ENCODE peak calls at places on chromosome 5, in ten cellular contexts. One of them, this sample, is unnamed.

GRCh38 chr5:71899865-71900342 is 180.8 kb downstream of the CARTPT start:
- DNase-seq in heart right ventricle: peak; percentile 22
- DNase-seq in left lung: no peak
- DNase-seq in PC-3: peak; percentile 59
- DNase-seq in tibial nerve: no peak
- DNase-seq in neural progenitor cell: no peak
- DNase-seq in A549: no peak
- DNase-seq in hepatocyte: peak; percentile 40
- DNase-seq in neuronal stem cell: no peak
- DNase-seq in cardiac muscle cell: no peak
- DNase-seq in this sample: no peak

GRCh38 chr5:74336286-74336685 is 304.2 kb downstream of the ENC1 start:
- DNase-seq in heart right ventricle: no peak
- DNase-seq in left lung: no peak
- DNase-seq in PC-3: no peak
- DNase-seq in tibial nerve: no peak
- DNase-seq in neural progenitor cell: peak; percentile 37
- DNase-seq in A549: no peak
- DNase-seq in hepatocyte: no peak
- DNase-seq in neuronal stem cell: no peak
- DNase-seq in cardiac muscle cell: peak; percentile 30
- DNase-seq in this sample: no peak

GRCh38 chr5:93359958-93360305 is 221.1 kb downstream of the NR2F1-AS1 start:
- DNase-seq in heart right ventricle: no peak
- DNase-seq in left lung: no peak
- DNase-seq in PC-3: no peak
- DNase-seq in tibial nerve: no peak
- DNase-seq in neural progenitor cell: no peak
- DNase-seq in A549: no peak
- DNase-seq in hepatocyte: no peak
- DNase-seq in neuronal stem cell: no peak
- DNase-seq in cardiac muscle cell: no peak
- DNase-seq in this sample: no peak

GRCh38 chr5:19625562-19625961 is 362.4 kb downstream of the CDH18 start:
- DNase-seq in heart right ventricle: no peak
- DNase-seq in left lung: no peak
- DNase-seq in PC-3: no peak
- DNase-seq in tibial nerve: no peak
- DNase-seq in neural progenitor cell: no peak
- DNase-seq in A549: no peak
- DNase-seq in hepatocyte: no peak
- DNase-seq in neuronal stem cell: no peak
- DNase-seq in cardiac muscle cell: no peak
- DNase-seq in this sample: no peak

GRCh38 chr5:67364381-67364970 is 167.9 kb upstream of the CD180 start:
- DNase-seq in heart right ventricle: no peak
- DNase-seq in left lung: no peak
- DNase-seq in PC-3: no peak
- DNase-seq in tibial nerve: no peak
- DNase-seq in neural progenitor cell: no peak
- DNase-seq in A549: no peak
- DNase-seq in hepatocyte: no peak
- DNase-seq in neuronal stem cell: no peak
- DNase-seq in cardiac muscle cell: no peak
- DNase-seq in this sample: no peak

GRCh38 chr5:89471556-89471955 is 588.6 kb upstream of the MEF2C start:
- DNase-seq in heart right ventricle: no peak
- DNase-seq in left lung: no peak
- DNase-seq in PC-3: no peak
- DNase-seq in tibial nerve: no peak
- DNase-seq in neural progenitor cell: no peak
- DNase-seq in A549: no peak
- DNase-seq in hepatocyte: no peak
- DNase-seq in neuronal stem cell: no peak
- DNase-seq in cardiac muscle cell: no peak
- DNase-seq in this sample: no peak

GRCh38 chr5:36686881-36687280 is 80.5 kb downstream of the SLC1A3 start:
- DNase-seq in heart right ventricle: no peak
- DNase-seq in left lung: no peak
- DNase-seq in PC-3: no peak
- DNase-seq in tibial nerve: no peak
- DNase-seq in neural progenitor cell: no peak
- DNase-seq in A549: no peak
- DNase-seq in hepatocyte: no peak
- DNase-seq in neuronal stem cell: no peak
- DNase-seq in cardiac muscle cell: no peak
- DNase-seq in this sample: no peak

GRCh38 chr5:135138116-135138850 is 104.3 kb upstream of the PITX1 start:
- DNase-seq in heart right ventricle: no peak
- DNase-seq in left lung: no peak
- DNase-seq in PC-3: peak; percentile 54
- DNase-seq in tibial nerve: no peak
- DNase-seq in neural progenitor cell: no peak
- DNase-seq in A549: no peak
- DNase-seq in hepatocyte: peak; percentile 53
- DNase-seq in neuronal stem cell: no peak
- DNase-seq in cardiac muscle cell: no peak
- DNase-seq in this sample: no peak

GRCh38 chr5:124951105-124951504 is 204.7 kb upstream of the ZNF608 start:
- DNase-seq in heart right ventricle: no peak
- DNase-seq in left lung: no peak
- DNase-seq in PC-3: no peak
- DNase-seq in tibial nerve: no peak
- DNase-seq in neural progenitor cell: no peak
- DNase-seq in A549: no peak
- DNase-seq in hepatocyte: no peak
- DNase-seq in neuronal stem cell: no peak
- DNase-seq in cardiac muscle cell: no peak
- DNase-seq in this sample: no peak

GRCh38 chr5:124951676-124952075 is 205.2 kb upstream of the ZNF608 start:
- DNase-seq in heart right ventricle: no peak
- DNase-seq in left lung: no peak
- DNase-seq in PC-3: no peak
- DNase-seq in tibial nerve: no peak
- DNase-seq in neural progenitor cell: no peak
- DNase-seq in A549: no peak
- DNase-seq in hepatocyte: no peak
- DNase-seq in neuronal stem cell: no peak
- DNase-seq in cardiac muscle cell: no peak
- DNase-seq in this sample: no peak

GRCh38 chr5:124952079-124952478 is 205.6 kb upstream of the ZNF608 start:
- DNase-seq in heart right ventricle: no peak
- DNase-seq in left lung: no peak
- DNase-seq in PC-3: no peak
- DNase-seq in tibial nerve: no peak
- DNase-seq in neural progenitor cell: no peak
- DNase-seq in A549: no peak
- DNase-seq in hepatocyte: no peak
- DNase-seq in neuronal stem cell: no peak
- DNase-seq in cardiac muscle cell: no peak
- DNase-seq in this sample: no peak

GRCh38 chr5:124954784-124955183 is 208.3 kb upstream of the ZNF608 start:
- DNase-seq in heart right ventricle: no peak
- DNase-seq in left lung: no peak
- DNase-seq in PC-3: no peak
- DNase-seq in tibial nerve: no peak
- DNase-seq in neural progenitor cell: no peak
- DNase-seq in A549: no peak
- DNase-seq in hepatocyte: no peak
- DNase-seq in neuronal stem cell: no peak
- DNase-seq in cardiac muscle cell: no peak
- DNase-seq in this sample: no peak

GRCh38 chr5:124952566-124952965 is 206.1 kb upstream of the ZNF608 start:
- DNase-seq in heart right ventricle: no peak
- DNase-seq in left lung: no peak
- DNase-seq in PC-3: no peak
- DNase-seq in tibial nerve: no peak
- DNase-seq in neural progenitor cell: no peak
- DNase-seq in A549: no peak
- DNase-seq in hepatocyte: no peak
- DNase-seq in neuronal stem cell: no peak
- DNase-seq in cardiac muscle cell: no peak
- DNase-seq in this sample: no peak
- H3K27ac ChIP-seq in heart right ventricle: no peak overlapping the region
- H3K27ac ChIP-seq in left lung: no peak overlapping the region
- H3K27ac ChIP-seq in PC-3: no peak overlapping the region
- H3K27ac ChIP-seq in tibial nerve: no peak overlapping the region
- H3K27ac ChIP-seq in neural progenitor cell: no peak overlapping the region
- H3K27ac ChIP-seq in A549: no peak overlapping the region
- H3K27ac ChIP-seq in hepatocyte: no peak overlapping the region
- H3K27ac ChIP-seq in neuronal stem cell: no peak overlapping the region
- H3K27ac ChIP-seq in cardiac muscle cell: no peak overlapping the region
- H3K27ac ChIP-seq in this sample: no peak overlapping the region

GRCh38 chr5:124180523-124181461 is 565.6 kb downstream of the ZNF608 start:
- DNase-seq in heart right ventricle: no peak
- DNase-seq in left lung: no peak
- DNase-seq in PC-3: no peak
- DNase-seq in tibial nerve: no peak
- DNase-seq in neural progenitor cell: peak; percentile 34
- DNase-seq in A549: no peak
- DNase-seq in hepatocyte: peak; percentile 41
- DNase-seq in neuronal stem cell: no peak
- DNase-seq in cardiac muscle cell: no peak
- DNase-seq in this sample: no peak
- H3K4me1 ChIP-seq in heart right ventricle: peaks cover 5% of the 10 kb centered on the region
- H3K4me1 ChIP-seq in left lung: no peaks in the 10 kb centered on the region
- H3K4me1 ChIP-seq in PC-3: no peaks in the 10 kb centered on the region
- H3K4me1 ChIP-seq in tibial nerve: no peaks in the 10 kb centered on the region
- H3K4me1 ChIP-seq in neural progenitor cell: peaks cover 20% of the 10 kb centered on the region
- H3K4me1 ChIP-seq in A549: no peaks in the 10 kb centered on the region
- H3K4me1 ChIP-seq in hepatocyte: peaks cover 4% of the 10 kb centered on the region
- H3K4me1 ChIP-seq in neuronal stem cell: no peaks in the 10 kb centered on the region
- H3K4me1 ChIP-seq in cardiac muscle cell: no peaks in the 10 kb centered on the region
- H3K4me1 ChIP-seq in this sample: no peaks in the 10 kb centered on the region

DNA sequence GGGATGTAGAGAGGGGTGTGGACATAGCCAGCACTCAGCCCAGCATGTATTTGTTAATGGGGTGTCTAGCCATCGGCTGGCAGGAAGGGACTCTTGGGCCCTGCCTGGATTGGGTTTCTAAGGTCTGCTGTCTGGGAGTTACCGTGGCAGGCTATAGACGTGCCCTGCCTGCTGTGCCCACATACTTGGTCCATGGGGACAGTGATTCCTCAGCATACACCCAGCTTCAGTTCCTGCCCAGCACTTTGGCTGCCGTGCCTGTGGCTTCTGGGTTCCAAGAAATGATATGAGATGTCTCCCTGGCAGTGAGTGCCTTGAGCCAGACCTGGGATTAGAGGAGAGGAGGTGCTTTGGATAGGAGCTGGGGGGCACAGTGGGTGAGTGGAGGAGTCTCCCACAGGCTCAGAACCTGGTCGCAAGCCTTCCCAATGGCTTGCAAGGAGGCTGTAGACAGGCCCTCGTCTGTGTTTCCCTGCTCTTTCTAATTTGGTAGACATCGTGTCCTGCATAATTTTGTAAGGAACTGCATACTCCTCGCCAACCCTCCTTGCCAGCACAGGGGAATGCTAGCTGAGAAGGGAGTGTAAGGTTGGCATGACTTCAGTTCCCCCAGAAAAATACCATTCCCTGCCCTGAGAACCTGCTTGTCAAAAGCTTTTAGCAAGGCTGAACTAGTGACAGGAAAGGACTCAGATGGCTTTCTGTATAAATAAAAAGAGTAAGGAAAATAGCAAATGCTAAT is 287.9 kb downstream of the ZSWIM6 start:
- DNase-seq in heart right ventricle: no peak
- DNase-seq in left lung: no peak
- DNase-seq in PC-3: no peak
- DNase-seq in tibial nerve: no peak
- DNase-seq in neural progenitor cell: no peak
- DNase-seq in A549: no peak
- DNase-seq in hepatocyte: no peak
- DNase-seq in neuronal stem cell: no peak
- DNase-seq in cardiac muscle cell: no peak
- DNase-seq in this sample: no peak
- H3K27ac ChIP-seq in heart right ventricle: no peak overlapping the region
- H3K27ac ChIP-seq in left lung: no peak overlapping the region
- H3K27ac ChIP-seq in PC-3: no peak overlapping the region
- H3K27ac ChIP-seq in tibial nerve: peak overlapping the region; percentile 55
- H3K27ac ChIP-seq in neural progenitor cell: no peak overlapping the region
- H3K27ac ChIP-seq in A549: peak overlapping the region; percentile 82
- H3K27ac ChIP-seq in hepatocyte: no peak overlapping the region
- H3K27ac ChIP-seq in neuronal stem cell: no peak overlapping the region
- H3K27ac ChIP-seq in cardiac muscle cell: no peak overlapping the region
- H3K27ac ChIP-seq in this sample: no peak overlapping the region

GRCh38 chr5:151081426-151082273 is 816 bp upstream of the TNIP1 start:
- DNase-seq in heart right ventricle: no peak
- DNase-seq in left lung: no peak
- DNase-seq in PC-3: peak; percentile 64
- DNase-seq in tibial nerve: peak; percentile 65
- DNase-seq in neural progenitor cell: no peak
- DNase-seq in A549: no peak
- DNase-seq in hepatocyte: peak; percentile 86
- DNase-seq in neuronal stem cell: no peak
- DNase-seq in cardiac muscle cell: peak; percentile 85
- DNase-seq in this sample: no peak

GRCh38 chr5:151082274-151082902 is 1.6 kb upstream of the TNIP1 start:
- DNase-seq in heart right ventricle: no peak
- DNase-seq in left lung: no peak
- DNase-seq in PC-3: peak; percentile 24
- DNase-seq in tibial nerve: no peak
- DNase-seq in neural progenitor cell: peak; percentile 65
- DNase-seq in A549: peak; percentile 73
- DNase-seq in hepatocyte: peak; percentile 59
- DNase-seq in neuronal stem cell: peak; percentile 17
- DNase-seq in cardiac muscle cell: peak; percentile 54
- DNase-seq in this sample: peak; percentile 77

GRCh38 chr5:151080620-151081425 is at the start of gene TNIP1:
- DNase-seq in heart right ventricle: peak; percentile 98
- DNase-seq in left lung: peak; percentile 95
- DNase-seq in PC-3: peak; percentile 94
- DNase-seq in tibial nerve: peak; percentile 82
- DNase-seq in neural progenitor cell: peak; percentile 87
- DNase-seq in A549: peak; percentile 88
- DNase-seq in hepatocyte: peak; percentile 94
- DNase-seq in neuronal stem cell: peak; percentile 68
- DNase-seq in cardiac muscle cell: peak; percentile 91
- DNase-seq in this sample: peak; percentile 87

GRCh38 chr5:151078490-151079262 is 2.2 kb downstream of the TNIP1 start:
- DNase-seq in heart right ventricle: no peak
- DNase-seq in left lung: no peak
- DNase-seq in PC-3: no peak
- DNase-seq in tibial nerve: no peak
- DNase-seq in neural progenitor cell: no peak
- DNase-seq in A549: no peak
- DNase-seq in hepatocyte: no peak
- DNase-seq in neuronal stem cell: no peak
- DNase-seq in cardiac muscle cell: no peak
- DNase-seq in this sample: no peak

DNA sequence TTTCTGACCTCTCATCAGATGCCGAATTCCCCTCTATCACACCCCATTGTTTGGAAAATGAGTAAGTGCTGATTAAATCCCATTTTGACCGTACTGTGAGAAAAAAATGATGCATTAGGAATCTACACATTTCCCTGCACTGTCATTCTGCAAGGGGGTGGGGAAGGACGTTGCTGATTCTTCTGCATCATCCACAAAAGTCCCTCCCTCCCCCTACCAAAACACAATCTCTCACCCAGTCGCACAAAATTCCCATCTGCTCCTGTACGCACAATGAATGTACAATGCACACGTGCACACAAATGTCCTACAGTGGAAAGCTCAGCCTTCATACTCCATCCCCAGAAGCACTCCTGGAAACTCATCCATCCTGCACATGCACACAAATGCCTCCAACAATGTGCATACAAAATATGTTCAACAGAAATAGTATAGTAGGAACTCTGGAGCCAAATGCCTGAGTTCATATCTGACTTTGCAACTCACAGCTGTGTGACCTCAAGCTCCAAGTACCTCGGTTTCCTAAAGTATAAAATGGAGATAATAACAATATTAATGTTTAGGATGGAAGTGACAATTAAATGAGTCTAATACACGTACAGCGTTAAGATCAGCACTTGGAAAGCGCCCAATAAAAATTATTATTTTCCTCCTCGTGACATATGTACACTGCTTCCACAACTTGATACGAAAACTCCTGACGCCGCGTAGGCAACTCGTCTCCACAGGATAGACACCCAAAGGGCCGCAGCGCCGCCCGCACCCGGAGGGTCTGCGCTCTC is 805 bp downstream of the TNIP1 start:
- DNase-seq in heart right ventricle: no peak
- DNase-seq in left lung: no peak
- DNase-seq in PC-3: peak; percentile 77
- DNase-seq in tibial nerve: no peak
- DNase-seq in neural progenitor cell: no peak
- DNase-seq in A549: peak; percentile 54
- DNase-seq in hepatocyte: no peak
- DNase-seq in neuronal stem cell: no peak
- DNase-seq in cardiac muscle cell: no peak
- DNase-seq in this sample: no peak
- H3K4me1 ChIP-seq in heart right ventricle: peaks cover 58% of the 10 kb centered on the region
- H3K4me1 ChIP-seq in left lung: peaks cover 90% of the 10 kb centered on the region
- H3K4me1 ChIP-seq in PC-3: peaks cover 84% of the 10 kb centered on the region
- H3K4me1 ChIP-seq in tibial nerve: no peaks in the 10 kb centered on the region
- H3K4me1 ChIP-seq in neural progenitor cell: peaks cover 10% of the 10 kb centered on the region
- H3K4me1 ChIP-seq in A549: peaks cover 72% of the 10 kb centered on the region
- H3K4me1 ChIP-seq in hepatocyte: peaks cover 31% of the 10 kb centered on the region
- H3K4me1 ChIP-seq in neuronal stem cell: no peaks in the 10 kb centered on the region
- H3K4me1 ChIP-seq in cardiac muscle cell: peaks cover 15% of the 10 kb centered on the region
- H3K4me1 ChIP-seq in this sample: peaks cover 3% of the 10 kb centered on the region

This sample was measured in mesendoderm.